ENCODE peak calls at places on chromosomes 6 and 20, in seven cellular contexts. One of them, this sample, is unnamed. For H3K4me1 and H3K36me3, the result is how much of the 10 kb centered on the place peaks cover.

GRCh38 chr20:37267684-37268313 is 6.2 kb upstream of the GHRH start:
- DNase-seq in PC-3: no peak
- DNase-seq in NT2/D1: peak
- DNase-seq in fibroblast of lung: no peak
- DNase-seq in neural progenitor cell: peak
- DNase-seq in K562: no peak
- DNase-seq in neuronal stem cell: no peak
- DNase-seq in this sample: no peak

GRCh38 chr20:52054123-52054522 is 137.5 kb downstream of the ZFP64 start:
- DNase-seq in PC-3: no peak
- DNase-seq in neural progenitor cell: no peak
- DNase-seq in NT2/D1: no peak
- DNase-seq in fibroblast of lung: no peak
- DNase-seq in K562: no peak
- DNase-seq in neuronal stem cell: no peak
- DNase-seq in this sample: no peak

GRCh38 chr6:103273048-103273447 is 1586.7 kb downstream of the HACE1 start:
- DNase-seq in neural progenitor cell: peak
- DNase-seq in K562: no peak
- DNase-seq in neuronal stem cell: peak
- DNase-seq in NT2/D1: no peak
- DNase-seq in PC-3: peak
- DNase-seq in fibroblast of lung: no peak
- DNase-seq in this sample: peak

GRCh38 chr6:116034327-116034726 is 26.4 kb downstream of the FRK start:
- DNase-seq in neuronal stem cell: no peak
- DNase-seq in neural progenitor cell: no peak
- DNase-seq in NT2/D1: no peak
- DNase-seq in PC-3: peak
- DNase-seq in K562: no peak
- DNase-seq in fibroblast of lung: peak
- DNase-seq in this sample: no peak

GRCh38 chr6:154849475-154849874 is 116.3 kb downstream of the SCAF8 start:
- DNase-seq in NT2/D1: no peak
- DNase-seq in K562: no peak
- DNase-seq in neuronal stem cell: no peak
- DNase-seq in neural progenitor cell: no peak
- DNase-seq in PC-3: no peak
- DNase-seq in fibroblast of lung: no peak
- DNase-seq in this sample: no peak

GRCh38 chr6:36769676-36770499 is 69.4 kb downstream of the CPNE5 start:
- DNase-seq in neural progenitor cell: no peak
- DNase-seq in K562: no peak
- DNase-seq in PC-3: peak
- DNase-seq in fibroblast of lung: peak
- DNase-seq in neuronal stem cell: no peak
- DNase-seq in NT2/D1: no peak
- DNase-seq in this sample: no peak

GRCh38 chr20:35306931-35307517 is 14.8 kb upstream of the FAM83C start:
- DNase-seq in neuronal stem cell: peak
- DNase-seq in NT2/D1: peak
- DNase-seq in K562: peak
- DNase-seq in PC-3: peak
- DNase-seq in fibroblast of lung: peak
- DNase-seq in neural progenitor cell: peak
- DNase-seq in this sample: peak

GRCh38 chr6:22333802-22334201 is 37.0 kb upstream of the PRL start:
- DNase-seq in neuronal stem cell: no peak
- DNase-seq in K562: no peak
- DNase-seq in PC-3: no peak
- DNase-seq in NT2/D1: no peak
- DNase-seq in fibroblast of lung: peak
- DNase-seq in neural progenitor cell: no peak
- DNase-seq in this sample: no peak

GRCh38 chr6:137637161-137637560 is 143.0 kb upstream of the OLIG3 start:
- DNase-seq in neuronal stem cell: no peak
- DNase-seq in neural progenitor cell: no peak
- DNase-seq in K562: no peak
- DNase-seq in fibroblast of lung: peak
- DNase-seq in NT2/D1: no peak
- DNase-seq in PC-3: peak
- DNase-seq in this sample: peak

GRCh38 chr6:146915671-146916127 is 288.5 kb upstream of the STXBP5 start:
- DNase-seq in NT2/D1: no peak
- DNase-seq in K562: no peak
- DNase-seq in neuronal stem cell: no peak
- DNase-seq in fibroblast of lung: peak
- DNase-seq in PC-3: peak
- DNase-seq in neural progenitor cell: no peak
- DNase-seq in this sample: no peak

GRCh38 chr6:75546401-75546800 is 52.8 kb upstream of the FILIP1 start:
- DNase-seq in fibroblast of lung: no peak
- DNase-seq in neural progenitor cell: peak
- DNase-seq in PC-3: peak
- DNase-seq in NT2/D1: no peak
- DNase-seq in neuronal stem cell: no peak
- DNase-seq in K562: no peak
- DNase-seq in this sample: peak

GRCh38 chr20:46090095-46090388 is 280 bp upstream of the NCOA5 start:
- DNase-seq in NT2/D1: no peak
- DNase-seq in fibroblast of lung: no peak
- DNase-seq in PC-3: no peak
- DNase-seq in neuronal stem cell: no peak
- DNase-seq in K562: no peak
- DNase-seq in neural progenitor cell: no peak
- DNase-seq in this sample: no peak

GRCh38 chr20:46087161-46087560 is 2.6 kb downstream of the NCOA5 start:
- DNase-seq in fibroblast of lung: peak
- DNase-seq in NT2/D1: no peak
- DNase-seq in neural progenitor cell: no peak
- DNase-seq in PC-3: peak
- DNase-seq in neuronal stem cell: no peak
- DNase-seq in K562: no peak
- DNase-seq in this sample: no peak

GRCh38 chr20:46088409-46089075 is 1.2 kb downstream of the NCOA5 start:
- DNase-seq in fibroblast of lung: peak
- DNase-seq in PC-3: peak
- DNase-seq in K562: peak
- DNase-seq in neuronal stem cell: no peak
- DNase-seq in neural progenitor cell: peak
- DNase-seq in NT2/D1: no peak
- DNase-seq in this sample: peak

GRCh38 chr20:46089338-46090094 is at the start of gene NCOA5:
- DNase-seq in fibroblast of lung: peak
- DNase-seq in K562: peak
- DNase-seq in NT2/D1: peak
- DNase-seq in neural progenitor cell: peak
- DNase-seq in neuronal stem cell: peak
- DNase-seq in PC-3: peak
- DNase-seq in this sample: peak

DNA sequence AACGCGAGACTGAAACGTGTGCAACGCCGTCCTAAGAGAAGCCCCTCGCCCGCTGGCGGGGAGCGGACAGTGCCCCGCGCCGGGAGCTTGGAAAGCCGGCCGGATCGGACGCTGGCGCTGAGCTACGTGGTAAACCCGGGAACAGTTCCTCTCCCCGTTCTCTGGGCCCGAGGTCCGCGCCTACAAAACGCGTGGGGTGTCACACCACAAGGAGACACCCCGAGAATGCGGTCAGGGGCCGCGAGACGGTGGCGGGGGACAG is 755 bp downstream of the NCOA5 start:
- DNase-seq in K562: no peak
- DNase-seq in fibroblast of lung: peak
- DNase-seq in NT2/D1: no peak
- DNase-seq in neural progenitor cell: peak
- DNase-seq in neuronal stem cell: no peak
- DNase-seq in PC-3: no peak
- DNase-seq in this sample: no peak
- H3K4me1 ChIP-seq in K562: under half
- H3K4me1 ChIP-seq in fibroblast of lung: under half
- H3K4me1 ChIP-seq in NT2/D1: under half
- H3K4me1 ChIP-seq in neural progenitor cell: under half
- H3K4me1 ChIP-seq in neuronal stem cell: under half
- H3K4me1 ChIP-seq in PC-3: under half
- H3K4me1 ChIP-seq in this sample: under half

GRCh38 chr6:31271641-31272357 is at the start of gene HLA-C:
- DNase-seq in fibroblast of lung: peak
- DNase-seq in neuronal stem cell: peak
- DNase-seq in neural progenitor cell: peak
- DNase-seq in NT2/D1: peak
- DNase-seq in K562: peak
- DNase-seq in PC-3: peak
- DNase-seq in this sample: peak
- H3K36me3 ChIP-seq in fibroblast of lung: under half
- H3K36me3 ChIP-seq in neuronal stem cell: under half
- H3K36me3 ChIP-seq in neural progenitor cell: under half
- H3K36me3 ChIP-seq in NT2/D1: under half
- H3K36me3 ChIP-seq in K562: under half
- H3K36me3 ChIP-seq in PC-3: under half
- H3K36me3 ChIP-seq in this sample: under half

DNA sequence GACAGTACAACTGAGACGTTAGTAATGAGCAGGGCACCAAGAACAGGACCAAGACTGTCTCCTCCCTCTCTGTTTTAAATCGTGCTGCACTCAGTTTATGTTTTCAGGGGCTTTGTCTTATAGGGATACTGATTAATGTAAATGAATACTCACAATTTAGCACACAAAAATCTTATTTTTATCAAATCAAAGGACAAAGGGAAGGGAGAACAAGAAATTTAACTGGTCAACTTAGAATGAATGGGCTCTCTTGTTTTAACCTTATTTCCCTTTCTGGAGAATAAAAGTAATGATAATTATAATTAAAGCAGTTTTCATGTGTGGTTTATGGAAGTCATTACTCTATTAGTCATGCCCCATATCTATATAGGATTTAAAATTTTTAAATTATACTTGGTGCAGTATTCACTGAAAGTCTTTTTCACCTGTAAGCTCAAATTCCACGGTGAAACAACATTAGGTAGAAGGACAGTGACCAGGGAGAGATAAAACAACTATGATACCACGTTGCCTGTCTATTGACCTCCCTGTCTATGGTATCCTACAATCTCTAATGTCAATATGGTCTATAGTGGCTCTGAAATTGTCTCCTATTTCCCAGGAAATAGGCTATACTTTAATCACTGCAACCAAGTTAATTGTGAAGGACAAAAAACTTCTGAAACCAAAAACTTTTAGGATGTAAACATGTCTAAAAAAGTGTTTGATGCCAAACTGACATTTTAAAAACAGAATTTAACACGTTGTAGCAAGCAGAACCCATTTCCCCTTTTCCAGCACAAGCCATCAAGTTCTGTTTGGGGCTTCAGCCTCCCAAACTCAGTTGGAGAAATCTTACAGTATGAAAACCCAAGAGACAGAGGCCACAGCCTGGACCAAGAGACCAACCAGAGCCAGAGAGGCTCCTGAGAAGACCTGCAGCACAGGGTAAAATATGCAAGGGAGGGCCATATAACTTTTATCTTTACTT is 15.0 kb downstream of the ELOVL5 start:
- DNase-seq in K562: no peak
- DNase-seq in neural progenitor cell: no peak
- DNase-seq in PC-3: no peak
- DNase-seq in NT2/D1: no peak
- DNase-seq in fibroblast of lung: no peak
- DNase-seq in neuronal stem cell: no peak
- DNase-seq in this sample: no peak
- H3K9ac ChIP-seq in K562: no peak
- H3K9ac ChIP-seq in neural progenitor cell: no peak
- H3K9ac ChIP-seq in PC-3: no peak
- H3K9ac ChIP-seq in NT2/D1: no peak
- H3K9ac ChIP-seq in fibroblast of lung: no peak
- H3K9ac ChIP-seq in neuronal stem cell: no peak
- H3K9ac ChIP-seq in this sample: no peak

DNA sequence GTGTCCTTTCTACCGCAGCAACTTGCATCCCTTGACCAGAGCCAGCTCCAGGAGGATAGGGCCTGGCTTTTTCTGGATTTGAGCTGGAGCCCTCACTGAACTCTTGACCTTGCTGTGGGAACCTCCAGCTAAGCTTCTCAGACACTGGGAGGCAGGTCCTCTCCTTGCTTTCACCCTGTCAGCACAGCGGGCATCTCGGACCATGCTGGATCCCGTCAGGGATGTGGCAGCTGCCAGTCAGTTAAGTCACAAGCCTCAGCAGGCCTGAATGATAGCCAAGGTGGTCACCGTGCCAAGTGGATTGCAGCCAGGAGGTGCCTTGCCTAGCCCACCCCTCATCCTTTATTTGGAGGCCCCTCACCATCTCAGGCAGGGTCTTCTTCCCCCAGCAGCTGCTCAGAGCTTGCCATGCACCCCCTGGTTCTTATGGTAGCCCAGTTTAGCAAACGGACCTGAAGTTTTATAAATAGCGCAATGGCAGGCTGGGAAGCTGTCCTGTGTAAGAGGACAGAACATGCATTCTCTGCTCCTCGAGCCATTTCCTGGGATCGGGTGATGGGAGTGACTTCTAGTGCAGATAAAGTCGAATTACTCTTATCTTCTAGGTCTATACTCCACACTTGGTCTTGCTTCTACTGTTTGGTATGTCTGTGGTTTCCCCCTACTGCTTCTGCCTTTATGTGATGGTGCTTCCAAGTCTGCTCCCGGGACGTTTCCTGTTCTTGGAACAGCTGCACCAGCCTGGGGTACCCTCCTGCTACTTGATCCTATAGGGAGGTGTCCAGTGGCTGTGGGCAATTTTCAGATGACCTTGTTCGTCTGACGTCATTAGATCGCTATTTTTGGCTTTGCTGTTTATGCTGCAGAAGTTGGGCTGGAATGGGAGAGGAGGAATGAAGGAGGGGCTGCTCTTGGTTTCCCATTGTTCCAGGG is 7.1 kb upstream of the MYLK2 start:
- DNase-seq in neuronal stem cell: no peak
- DNase-seq in NT2/D1: no peak
- DNase-seq in fibroblast of lung: peak
- DNase-seq in PC-3: no peak
- DNase-seq in neural progenitor cell: no peak
- DNase-seq in K562: peak
- DNase-seq in this sample: no peak
- H3K4me1 ChIP-seq in neuronal stem cell: under half
- H3K4me1 ChIP-seq in NT2/D1: under half
- H3K4me1 ChIP-seq in fibroblast of lung: under half
- H3K4me1 ChIP-seq in PC-3: under half
- H3K4me1 ChIP-seq in neural progenitor cell: under half
- H3K4me1 ChIP-seq in K562: under half
- H3K4me1 ChIP-seq in this sample: under half

DNA sequence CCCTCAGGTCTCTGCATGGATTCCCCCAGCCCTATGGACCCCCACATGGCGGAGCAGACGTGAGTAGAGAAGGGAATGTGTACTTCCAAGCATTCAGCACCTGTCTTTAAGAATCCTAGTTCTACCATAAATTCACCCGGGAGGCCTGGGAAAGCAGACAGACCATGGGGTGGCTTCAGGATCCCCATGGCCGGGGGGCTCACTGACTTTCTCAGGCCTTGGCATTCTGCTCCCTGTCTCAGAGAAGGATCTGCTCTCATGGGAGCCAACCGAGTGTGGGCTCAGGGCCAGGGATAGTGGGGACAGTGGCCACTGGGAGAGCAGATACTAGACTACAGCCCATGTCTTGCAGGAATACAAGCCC is 2.3 kb downstream of the CDC25B start:
- DNase-seq in K562: no peak
- DNase-seq in NT2/D1: no peak
- DNase-seq in neural progenitor cell: no peak
- DNase-seq in neuronal stem cell: no peak
- DNase-seq in fibroblast of lung: no peak
- DNase-seq in PC-3: no peak
- DNase-seq in this sample: no peak
- H3K36me3 ChIP-seq in K562: under half
- H3K36me3 ChIP-seq in NT2/D1: under half
- H3K36me3 ChIP-seq in neural progenitor cell: under half
- H3K36me3 ChIP-seq in neuronal stem cell: under half
- H3K36me3 ChIP-seq in fibroblast of lung: under half
- H3K36me3 ChIP-seq in PC-3: half or more
- H3K36me3 ChIP-seq in this sample: under half

This sample was measured in MM.1S.